ENCODE peak calls at places on chromosomes 6 and 20, in four cellular contexts. N, I, V and W are unnamed samples.

GRCh38 chr20:8221887-8222419 is 89.9 kb downstream of the PLCB1 start:
- DNase-seq in I (no peak), V (no peak), N (no peak), W (no peak)

GRCh38 chr6:21728141-21728540 is 134.6 kb downstream of the SOX4 start:
- DNase-seq in V (no peak), I (no peak), N (no peak), W (no peak)

GRCh38 chr6:7914991-7915789 is 4.6 kb upstream of the TXNDC5 start:
- DNase-seq in I (no peak), N (peak), V (no peak), W (no peak)

GRCh38 chr6:160398674-160399271 is 50.6 kb downstream of the SLC22A3 start:
- DNase-seq in N (peak), V (no peak), I (peak), W (peak)

GRCh38 chr20:12660918-12661317 is 347.9 kb upstream of the SPTLC3 start:
- DNase-seq in V (no peak), N (no peak), I (no peak), W (no peak)

GRCh38 chr20:10502098-10502526 is 67.0 kb downstream of the SLX4IP start:
- DNase-seq in N (no peak), I (no peak), V (no peak), W (no peak)

GRCh38 chr6:160355001-160355400 is 6.8 kb downstream of the SLC22A3 start:
- DNase-seq in N (peak), I (peak), V (no peak), W (peak)

GRCh38 chr6:54282186-54282585 is 26.1 kb upstream of the TINAG start:
- DNase-seq in V (no peak), I (no peak), N (peak), W (peak)

GRCh38 chr6:122323361-122323760 is 76.1 kb upstream of the HSF2 start:
- DNase-seq in I (no peak), N (no peak), V (no peak), W (peak)

GRCh38 chr6:36524871-36525270 is 22.4 kb downstream of the STK38 start:
- DNase-seq in I (no peak), N (no peak), V (no peak), W (no peak)

GRCh38 chr20:48247961-48248360 is 462.7 kb upstream of the SULF2 start:
- DNase-seq in I (no peak), N (no peak), V (no peak), W (no peak)

GRCh38 chr6:118789419-118789818 is 104.5 kb upstream of the ASF1A start:
- DNase-seq in N (no peak), V (no peak), I (no peak), W (no peak)

GRCh38 chr20:44092551-44093248 is 94.3 kb downstream of the JPH2 start:
- DNase-seq in V (no peak), N (peak), I (peak), W (peak)

GRCh38 chr20:51128198-51128597 is 105.3 kb upstream of the KCNG1 start:
- DNase-seq in I (no peak), V (no peak), N (peak), W (peak)

GRCh38 chr20:59636791-59637370 is 32.5 kb downstream of the PHACTR3 start:
- DNase-seq in I (peak), V (no peak), N (no peak), W (no peak)

GRCh38 chr20:19370076-19371075 is 157.9 kb downstream of the SLC24A3 start:
- DNase-seq in N (no peak), V (no peak), I (no peak), W (no peak)

GRCh38 chr6:54801669-54802068 is 44.9 kb upstream of the FAM83B start:
- DNase-seq in I (peak), N (peak), V (no peak), W (peak)

GRCh38 chr6:147503587-147503986 is 4.9 kb upstream of the SAMD5 start:
- DNase-seq in N (no peak), I (no peak), V (no peak), W (no peak)

GRCh38 chr6:8017276-8017701 is 46.9 kb downstream of the BLOC1S5 start:
- DNase-seq in V (no peak), N (no peak), I (no peak), W (no peak)